ENCODE peak calls at places on chromosomes 5 and 9, in four cellular contexts. P is SK-N-SH, F is H1, A is K562. G is an unnamed sample.
A peak's percentile ranks its signal among the peaks of the same experiment; 100 is the strongest.

GRCh38 chr5:56412601-56413379 is 179.7 kb upstream of the ANKRD55 start:
- DNase-seq in P (no peak), F (no peak), A (no peak), G (peak; percentile 80)

GRCh38 chr5:175254155-175254554 is 189.8 kb downstream of the DRD1 start:
- DNase-seq in P (no peak), F (no peak), A (no peak), G (no peak)

GRCh38 chr9:4321554-4321953 is 21.7 kb upstream of the GLIS3 start:
- DNase-seq in P (no peak), F (no peak), A (no peak), G (no peak)

GRCh38 chr5:129241755-129242154 is 147.2 kb downstream of the ISOC1 start:
- DNase-seq in P (no peak), F (no peak), A (no peak), G (no peak)

GRCh38 chr9:135455401-135456030 is 24.1 kb upstream of the PPP1R26 start:
- DNase-seq in P (no peak), F (no peak), A (no peak), G (no peak)

GRCh38 chr5:84255318-84255717 is 129.4 kb downstream of the EDIL3 start:
- DNase-seq in P (peak; percentile 27), F (no peak), A (no peak), G (no peak)

GRCh38 chr5:74953961-74954720 is 88.0 kb upstream of the FAM169A start:
- DNase-seq in P (no peak), F (no peak), A (no peak), G (no peak)

GRCh38 chr9:19155106-19155999 is 28.1 kb upstream of the PLIN2 start:
- DNase-seq in P (no peak), F (no peak), A (no peak), G (no peak)

GRCh38 chr9:131873891-131874440 is 134.1 kb upstream of the RAPGEF1 start:
- DNase-seq in P (no peak), F (no peak), A (no peak), G (no peak)
- TF ChIP-seq NRF1 in P (no peak), F (no peak), A (no peak), G (no peak)

DNA sequence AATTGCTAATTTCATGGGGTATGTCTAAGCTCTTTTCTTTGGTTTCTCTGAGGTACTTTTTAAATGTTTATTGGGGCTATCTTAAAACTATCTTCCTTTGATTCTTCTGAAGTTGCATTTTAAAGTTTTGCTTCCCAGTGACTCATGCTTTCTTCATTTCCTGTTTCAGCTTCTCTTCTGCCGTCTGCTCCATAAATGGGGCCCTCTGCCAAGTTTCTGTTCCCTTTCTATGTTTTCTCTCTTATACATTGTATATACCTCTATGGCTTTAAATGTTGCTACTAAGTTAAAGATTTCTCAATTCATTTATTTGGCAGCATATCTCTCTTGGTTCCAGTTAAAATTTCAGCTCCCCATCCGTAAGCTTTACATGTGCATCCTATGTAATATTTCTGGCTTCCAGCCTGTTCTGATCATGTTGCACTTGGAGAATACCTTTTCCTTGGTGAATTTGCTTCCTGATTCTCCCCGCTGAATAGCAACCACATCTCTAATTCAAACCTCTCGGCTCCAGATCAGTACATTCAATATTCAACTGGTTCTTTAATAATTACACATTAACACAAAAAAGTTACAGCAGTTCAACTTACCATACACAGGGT is 125.3 kb downstream of the ST8SIA4 start:
- DNase-seq in P (no peak), F (no peak), A (no peak), G (peak; percentile 80)
- TF ChIP-seq YY1 in P (no peak), F (no peak), A (no peak), G (no peak)

GRCh38 chr5:72145351-72145750 is 38.1 kb downstream of the MAP1B start:
- DNase-seq in P (no peak), F (no peak), A (no peak), G (no peak)
- TF ChIP-seq NRF1 in P (no peak), F (no peak), A (no peak), G (no peak)

GRCh38 chr9:21097817-21098216 is 20.1 kb upstream of the IFNB1 start:
- DNase-seq in P (no peak), F (no peak), A (no peak), G (no peak)
- TF ChIP-seq YY1 in P (no peak), F (no peak), A (no peak), G (no peak)

DNA sequence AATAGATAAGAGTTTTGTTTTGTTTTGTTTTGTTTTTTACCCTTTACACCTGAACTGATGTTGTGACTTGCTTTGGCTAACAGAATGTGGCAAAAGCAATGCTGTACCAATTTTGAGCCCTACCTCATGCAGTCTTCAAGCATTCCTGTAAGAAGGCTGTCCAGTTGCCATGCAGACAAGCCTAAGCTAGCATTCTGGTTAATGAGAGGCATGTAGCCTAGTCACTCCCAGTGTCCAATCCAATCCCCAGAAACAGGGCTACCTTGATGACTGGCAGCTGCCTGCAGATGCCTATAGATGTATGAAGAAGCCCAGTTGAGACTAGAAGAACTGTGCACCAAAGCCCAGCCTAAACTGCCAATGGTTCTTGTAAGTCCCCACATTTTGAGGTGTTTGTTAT is 9.4 kb upstream of the EFNA5 start:
- DNase-seq in P (no peak), F (no peak), A (no peak), G (no peak)
- TF ChIP-seq NRF1 in P (no peak), F (no peak), A (no peak), G (no peak)

GRCh38 chr5:132102101-132102701 is 28.6 kb downstream of the CSF2 start:
- DNase-seq in P (no peak), F (no peak), A (no peak), G (no peak)
- TF ChIP-seq YY1 in P (no peak), F (no peak), A (no peak), G (no peak)

DNA sequence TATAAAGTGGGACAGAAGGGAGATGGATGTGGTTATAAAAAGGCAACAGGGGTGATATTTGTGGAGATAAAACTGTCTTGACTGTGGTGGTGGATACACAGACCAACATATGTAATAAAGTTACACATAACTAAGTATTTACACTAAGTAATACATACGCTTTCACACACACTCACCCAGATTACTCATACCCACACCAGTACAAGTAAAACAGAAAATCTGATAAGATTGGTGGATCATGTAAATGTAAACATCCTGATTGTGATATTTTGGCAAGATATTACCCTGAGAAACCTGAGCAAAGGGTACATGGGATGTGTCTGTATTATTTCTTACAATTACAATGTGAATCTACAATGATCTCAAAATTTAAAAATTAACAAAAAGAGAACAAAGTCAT is 53.3 kb upstream of the SLIT3 start:
- DNase-seq in P (no peak), F (no peak), A (no peak), G (no peak)
- TF ChIP-seq NRF1 in P (no peak), F (no peak), A (no peak), G (no peak)

DNA sequence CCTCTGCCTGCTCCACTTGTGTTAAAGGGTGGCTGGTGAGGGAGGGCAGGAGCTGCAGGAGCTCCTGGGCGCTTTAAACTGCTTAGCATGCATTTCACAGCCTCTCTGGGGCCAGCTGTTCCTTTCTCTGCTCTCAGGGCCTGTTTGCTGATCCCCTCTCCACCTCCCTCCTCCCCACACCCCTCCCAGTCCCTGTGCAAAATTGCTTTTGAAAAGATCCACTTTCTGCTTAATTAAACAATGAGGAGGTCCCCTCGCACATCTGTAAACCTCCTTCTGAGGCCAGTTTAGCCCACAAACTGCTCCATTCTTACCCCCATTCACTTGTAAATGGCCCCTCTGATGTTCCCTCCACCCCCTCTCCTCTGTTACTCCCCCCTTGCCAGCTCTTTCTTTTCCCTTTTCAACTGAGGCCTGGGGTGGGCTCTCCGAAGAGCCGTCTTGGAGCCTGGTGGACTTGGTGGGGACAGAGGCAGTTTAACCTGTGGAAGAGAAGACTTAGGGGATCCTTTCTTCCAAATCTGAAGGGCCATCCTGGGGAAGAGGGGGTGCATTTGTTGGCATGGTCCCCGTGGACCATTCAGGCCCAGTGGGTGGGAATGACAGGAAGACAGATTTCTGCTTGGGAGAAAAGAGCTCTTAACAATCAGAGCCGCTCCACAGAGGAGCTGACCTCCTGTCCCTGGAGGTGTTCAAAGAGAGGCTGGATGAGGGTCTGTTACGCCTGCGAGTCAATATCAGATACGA is 12.0 kb downstream of the URM1 start:
- DNase-seq in P (no peak), F (peak; percentile 82), A (no peak), G (no peak)
- TF ChIP-seq YY1 in P (no peak), F (peak; percentile 11), A (no peak), G (no peak)

G was measured in GM12878.